ENCODE peak calls at places on chromosome X, in five cellular contexts. Q is HepG2; I is C1 segment of cervical spinal cord; H is NCI-H526 treated with DMSO at 0.1 percent for 48 hours; C is activated CD4-positive, alpha-beta T cell treated with anti-CD3 and anti-CD28 coated beads, Interleukin-2, amount 10 ng/mL, durations not matched to agents 7 days and 5 days. P is an unnamed sample.
A peak's percentile ranks its signal among the peaks of the same experiment; 100 is the strongest.

GRCh38 chrX:107628662-107629532 is 587 bp downstream of the PRPS1 start:
- DNase-seq in Q (peak; percentile 25), I (peak; percentile 9), H (no peak), C (peak; percentile 73), P (no peak)

GRCh38 chrX:57282568-57282967 is 3.9 kb upstream of the FAAH2 start:
- DNase-seq in Q (no peak), I (no peak), H (peak; percentile 11), C (no peak), P (no peak)

GRCh38 chrX:22081475-22082092 is 49.5 kb downstream of the PHEX start:
- DNase-seq in Q (peak; percentile 18), I (no peak), H (peak; percentile 42), C (peak; percentile 28), P (peak; percentile 17)

GRCh38 chrX:153696100-153696499 is 8.4 kb downstream of the SLC6A8 start:
- DNase-seq in Q (no peak), I (no peak), H (no peak), C (no peak), P (no peak)

GRCh38 chrX:150365051-150365952 is 2.2 kb downstream of the MAMLD1 start:
- DNase-seq in Q (no peak), I (peak; percentile 45), H (peak; percentile 24), C (peak; percentile 68), P (no peak)

GRCh38 chrX:40933132-40934078 is 151.8 kb upstream of the USP9X start:
- DNase-seq in Q (no peak), I (no peak), H (no peak), C (peak; percentile 28), P (no peak)

GRCh38 chrX:50154429-50154828 is 46.4 kb downstream of the AKAP4 start:
- DNase-seq in Q (peak; percentile 85), I (no peak), H (no peak), C (no peak), P (no peak)

GRCh38 chrX:71253253-71254091 is 468 bp downstream of the ZMYM3 start:
- DNase-seq in Q (peak; percentile 13), I (peak; percentile 7), H (no peak), C (peak; percentile 30), P (no peak)

GRCh38 chrX:114787016-114787415 is 203.1 kb downstream of the HTR2C start:
- DNase-seq in Q (no peak), I (no peak), H (no peak), C (no peak), P (no peak)

GRCh38 chrX:130874751-130875150 is 28.3 kb downstream of the ENOX2 start:
- DNase-seq in Q (no peak), I (no peak), H (no peak), C (no peak), P (no peak)

GRCh38 chrX:133250184-133251080 is 32.3 kb upstream of the TFDP3 start:
- DNase-seq in Q (peak; percentile 43), I (no peak), H (no peak), C (no peak), P (no peak)

GRCh38 chrX:11406109-11406755 is 113.0 kb downstream of the AMELX start:
- DNase-seq in Q (no peak), I (no peak), H (no peak), C (no peak), P (no peak)

GRCh38 chrX:154097003-154097596 is 417 bp downstream of the MECP2 start:
- DNase-seq in Q (peak; percentile 58), I (peak; percentile 53), H (peak; percentile 19), C (peak; percentile 53), P (no peak)

GRCh38 chrX:41108684-41109205 is 23.5 kb downstream of the USP9X start:
- DNase-seq in Q (no peak), I (no peak), H (no peak), C (no peak), P (no peak)

P was measured in NCI-H1048.